ENCODE peak calls at places on chromosome 1, in eight cellular contexts. One of them, this sample, is unnamed.

GRCh38 chr1:240831191-240831631 is 219.3 kb upstream of the GREM2 start:
- DNase-seq in omental fat pad: no peak
- DNase-seq in LoVo: peak; percentile 29
- DNase-seq in AG09309: peak; percentile 94
- DNase-seq in HuH-7: no peak
- DNase-seq in effector memory CD8-positive, alpha-beta T cell: no peak
- DNase-seq in H9: no peak
- DNase-seq in EH: peak; percentile 94
- DNase-seq in this sample: peak; percentile 86

GRCh38 chr1:212179394-212180076 is 105.7 kb upstream of the PPP2R5A start:
- DNase-seq in HuH-7: no peak
- DNase-seq in effector memory CD8-positive, alpha-beta T cell: no peak
- DNase-seq in LoVo: peak; percentile 25
- DNase-seq in AG09309: peak; percentile 76
- DNase-seq in omental fat pad: no peak
- DNase-seq in H9: no peak
- DNase-seq in EH: peak; percentile 98
- DNase-seq in this sample: no peak

GRCh38 chr1:214261206-214262123 is 19.5 kb upstream of the SMYD2 start:
- DNase-seq in AG09309: peak; percentile 32
- DNase-seq in omental fat pad: peak; percentile 67
- DNase-seq in EH: peak; percentile 75
- DNase-seq in effector memory CD8-positive, alpha-beta T cell: peak; percentile 84
- DNase-seq in LoVo: peak; percentile 84
- DNase-seq in HuH-7: peak; percentile 56
- DNase-seq in H9: peak; percentile 88
- DNase-seq in this sample: peak; percentile 87

GRCh38 chr1:156608036-156608674 is 6.9 kb upstream of the GPATCH4 start:
- DNase-seq in omental fat pad: no peak
- DNase-seq in EH: peak; percentile 82
- DNase-seq in AG09309: peak; percentile 34
- DNase-seq in effector memory CD8-positive, alpha-beta T cell: peak; percentile 71
- DNase-seq in H9: peak; percentile 76
- DNase-seq in HuH-7: peak; percentile 45
- DNase-seq in LoVo: peak; percentile 81
- DNase-seq in this sample: peak; percentile 81

GRCh38 chr1:77757616-77758015 is 2.0 kb downstream of the USP33 start:
- DNase-seq in effector memory CD8-positive, alpha-beta T cell: no peak
- DNase-seq in H9: no peak
- DNase-seq in HuH-7: no peak
- DNase-seq in omental fat pad: no peak
- DNase-seq in LoVo: no peak
- DNase-seq in EH: peak; percentile 64
- DNase-seq in AG09309: no peak
- DNase-seq in this sample: no peak

GRCh38 chr1:154502066-154502741 is at the start of the genes SHE and TDRD10:
- DNase-seq in LoVo: no peak
- DNase-seq in H9: peak; percentile 48
- DNase-seq in omental fat pad: no peak
- DNase-seq in HuH-7: no peak
- DNase-seq in AG09309: no peak
- DNase-seq in effector memory CD8-positive, alpha-beta T cell: no peak
- DNase-seq in EH: no peak
- DNase-seq in this sample: peak; percentile 79

GRCh38 chr1:5744342-5744741 is 247.9 kb downstream of the NPHP4 start:
- DNase-seq in H9: peak; percentile 14
- DNase-seq in HuH-7: no peak
- DNase-seq in omental fat pad: no peak
- DNase-seq in LoVo: no peak
- DNase-seq in effector memory CD8-positive, alpha-beta T cell: no peak
- DNase-seq in AG09309: no peak
- DNase-seq in EH: no peak
- DNase-seq in this sample: no peak

GRCh38 chr1:12636098-12636950 is 7.6 kb upstream of the AADACL4 start:
- DNase-seq in LoVo: no peak
- DNase-seq in H9: peak; percentile 63
- DNase-seq in EH: peak; percentile 72
- DNase-seq in effector memory CD8-positive, alpha-beta T cell: no peak
- DNase-seq in omental fat pad: no peak
- DNase-seq in HuH-7: no peak
- DNase-seq in AG09309: no peak
- DNase-seq in this sample: no peak

GRCh38 chr1:207025144-207025880 is 7.2 kb downstream of the C1orf116 start:
- DNase-seq in effector memory CD8-positive, alpha-beta T cell: no peak
- DNase-seq in omental fat pad: no peak
- DNase-seq in LoVo: no peak
- DNase-seq in EH: peak; percentile 83
- DNase-seq in HuH-7: no peak
- DNase-seq in AG09309: no peak
- DNase-seq in H9: peak; percentile 60
- DNase-seq in this sample: no peak

This sample was measured in dermis microvascular lymphatic vessel endothelial cell.